ENCODE peak calls at places on chromosomes 12 and 14, in four cellular contexts. One of them, this sample, is unnamed.

GRCh38 chr12:1922075-1922709 is 3.7 kb upstream of the CACNA2D4 start:
- DNase-seq in K562: no peak
- DNase-seq in H1: no peak
- DNase-seq in HCT116: no peak
- DNase-seq in this sample: no peak

GRCh38 chr14:67267929-67268328 is 26.7 kb downstream of the PALS1 start:
- DNase-seq in H1: no peak
- DNase-seq in HCT116: no peak
- DNase-seq in K562: no peak
- DNase-seq in this sample: no peak

GRCh38 chr12:64603183-64603841 is 7.0 kb upstream of the RASSF3 start:
- DNase-seq in K562: no peak
- DNase-seq in H1: no peak
- DNase-seq in HCT116: no peak
- DNase-seq in this sample: no peak

GRCh38 chr12:42885677-42886076 is 296.1 kb upstream of the PRICKLE1 start:
- DNase-seq in H1: no peak
- DNase-seq in K562: no peak
- DNase-seq in HCT116: no peak
- DNase-seq in this sample: no peak

GRCh38 chr14:104113631-104114420 is 24.6 kb upstream of the KIF26A start:
- DNase-seq in HCT116: no peak
- DNase-seq in K562: no peak
- DNase-seq in H1: no peak
- DNase-seq in this sample: no peak

GRCh38 chr12:89995870-89996269 is 287.2 kb upstream of the ATP2B1 start:
- DNase-seq in H1: no peak
- DNase-seq in K562: no peak
- DNase-seq in HCT116: no peak
- DNase-seq in this sample: no peak

GRCh38 chr12:21631367-21631766 is 26.3 kb downstream of the LDHB start:
- DNase-seq in HCT116: no peak
- DNase-seq in H1: no peak
- DNase-seq in K562: no peak
- DNase-seq in this sample: no peak

GRCh38 chr12:16175893-16176292 is 101.6 kb downstream of the SLC15A5 start:
- DNase-seq in HCT116: no peak
- DNase-seq in K562: no peak
- DNase-seq in H1: no peak
- DNase-seq in this sample: no peak

GRCh38 chr12:19550626-19551025 is 111.3 kb downstream of the AEBP2 start:
- DNase-seq in H1: no peak
- DNase-seq in K562: no peak
- DNase-seq in HCT116: no peak
- DNase-seq in this sample: peak; percentile 41

GRCh38 chr12:128729628-128730121 is 94.1 kb downstream of the SLC15A4 start:
- DNase-seq in K562: no peak
- DNase-seq in HCT116: no peak
- DNase-seq in H1: no peak
- DNase-seq in this sample: no peak

GRCh38 chr12:14893471-14894250 is 8.0 kb upstream of the MGP start:
- DNase-seq in H1: no peak
- DNase-seq in HCT116: no peak
- DNase-seq in K562: no peak
- DNase-seq in this sample: no peak

GRCh38 chr12:111454311-111454710 is 48.6 kb downstream of the SH2B3 start:
- DNase-seq in HCT116: no peak
- DNase-seq in K562: no peak
- DNase-seq in H1: no peak
- DNase-seq in this sample: no peak

GRCh38 chr14:21867541-21867940 is 193.9 kb upstream of the OR4E1 start:
- DNase-seq in HCT116: no peak
- DNase-seq in H1: no peak
- DNase-seq in K562: no peak
- DNase-seq in this sample: no peak

GRCh38 chr12:50019524-50019923 is 5.8 kb downstream of the RACGAP1 start:
- DNase-seq in H1: no peak
- DNase-seq in K562: no peak
- DNase-seq in HCT116: no peak
- DNase-seq in this sample: no peak

GRCh38 chr14:97420211-97420610 is 623.0 kb downstream of the VRK1 start:
- DNase-seq in K562: no peak
- DNase-seq in H1: no peak
- DNase-seq in HCT116: no peak
- DNase-seq in this sample: no peak

GRCh38 chr12:116551151-116551550 is 8.0 kb upstream of the MAP1LC3B2 start:
- DNase-seq in K562: no peak
- DNase-seq in HCT116: no peak
- DNase-seq in H1: no peak
- DNase-seq in this sample: no peak

GRCh38 chr12:40992158-40992557 is 196.0 kb upstream of the PDZRN4 start:
- DNase-seq in H1: no peak
- DNase-seq in HCT116: no peak
- DNase-seq in K562: no peak
- DNase-seq in this sample: no peak

GRCh38 chr12:40989785-40990184 is 198.3 kb upstream of the PDZRN4 start:
- DNase-seq in K562: no peak
- DNase-seq in HCT116: no peak
- DNase-seq in H1: no peak
- DNase-seq in this sample: no peak

GRCh38 chr12:40993158-40993557 is 195.0 kb upstream of the PDZRN4 start:
- DNase-seq in K562: no peak
- DNase-seq in HCT116: no peak
- DNase-seq in H1: no peak
- DNase-seq in this sample: no peak

GRCh38 chr12:40996091-40996490 is 192.0 kb upstream of the PDZRN4 start:
- DNase-seq in H1: no peak
- DNase-seq in K562: no peak
- DNase-seq in HCT116: no peak
- DNase-seq in this sample: no peak

DNA sequence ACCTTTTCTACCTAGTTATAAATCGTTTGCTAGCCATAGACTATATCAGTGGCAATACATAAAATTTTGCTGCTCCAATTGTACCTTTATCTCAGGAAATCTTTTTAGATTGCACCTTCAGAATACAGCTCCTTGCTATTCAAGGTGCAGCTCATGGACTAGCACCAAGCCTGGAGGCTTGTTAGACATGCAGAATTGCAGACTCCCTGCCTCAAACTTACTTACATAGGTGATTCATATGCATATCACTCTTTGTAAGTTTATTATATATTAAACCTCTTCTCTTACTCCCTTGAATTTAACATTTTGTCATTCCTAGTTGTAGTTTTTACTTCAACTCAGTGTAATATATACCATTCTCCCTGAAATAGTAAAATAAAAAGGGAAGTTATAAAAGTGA is 195.4 kb upstream of the PDZRN4 start:
- DNase-seq in K562: no peak
- DNase-seq in H1: no peak
- DNase-seq in HCT116: no peak
- DNase-seq in this sample: no peak
- TF ChIP-seq EGR1 in K562: no peak
- TF ChIP-seq EGR1 in H1: no peak
- TF ChIP-seq EGR1 in HCT116: no peak
- TF ChIP-seq EGR1 in this sample: no peak

GRCh38 chr12:58580095-58580494 is 340.2 kb downstream of the LRIG3 start:
- DNase-seq in HCT116: no peak
- DNase-seq in H1: no peak
- DNase-seq in K562: no peak
- DNase-seq in this sample: no peak
- TF ChIP-seq ZNF274 in HCT116: no peak
- TF ChIP-seq ZNF274 in H1: no peak
- TF ChIP-seq ZNF274 in K562: no peak
- TF ChIP-seq ZNF274 in this sample: no peak

DNA sequence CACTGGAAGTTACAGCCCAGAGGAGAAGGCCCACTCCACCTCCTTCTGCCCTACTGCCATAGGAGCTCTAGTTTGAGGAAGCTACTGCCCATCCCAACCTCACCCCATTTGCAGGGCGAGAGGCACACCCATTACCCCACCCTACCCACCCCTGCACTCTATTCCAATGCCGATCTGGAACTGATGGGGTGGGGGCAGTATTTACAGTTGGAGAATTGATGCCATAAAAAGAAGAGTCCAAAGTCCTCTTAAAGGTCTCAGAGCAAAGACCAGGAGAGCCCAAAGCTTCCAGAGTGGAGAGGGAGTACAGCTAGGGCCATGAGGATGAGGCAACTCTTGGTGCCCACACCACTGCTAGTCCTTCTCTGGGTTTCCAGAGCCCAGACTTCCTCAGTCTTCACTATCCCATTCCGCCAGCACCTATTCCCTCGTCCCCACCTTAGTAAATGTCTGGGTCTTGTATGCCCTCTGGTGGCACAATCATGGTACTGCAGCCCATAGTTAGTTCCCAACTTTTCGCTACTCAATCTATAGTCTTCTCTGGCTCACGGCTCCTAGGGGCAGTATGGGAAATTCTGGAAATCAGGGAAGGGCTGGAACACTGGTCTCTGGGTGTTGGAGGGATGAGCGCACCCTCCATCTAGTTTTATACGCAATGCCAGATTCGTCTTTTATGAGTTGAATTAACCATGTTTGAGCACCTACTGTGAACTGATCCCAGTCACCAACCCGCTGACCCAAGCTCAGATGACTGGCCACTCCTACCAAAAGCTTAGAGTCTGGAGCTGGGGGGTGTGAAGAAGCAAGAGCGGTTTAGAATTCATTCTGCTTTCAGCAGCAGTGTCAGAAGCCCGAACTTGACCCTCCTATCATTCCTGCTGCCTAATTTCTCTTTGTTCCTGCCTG is 6.9 kb upstream of the ADCY6 start:
- DNase-seq in H1: no peak
- DNase-seq in HCT116: peak; percentile 77
- DNase-seq in K562: peak; percentile 78
- DNase-seq in this sample: peak; percentile 16
- TF ChIP-seq EGR1 in H1: no peak
- TF ChIP-seq EGR1 in HCT116: no peak
- TF ChIP-seq EGR1 in K562: no peak
- TF ChIP-seq EGR1 in this sample: no peak

GRCh38 chr12:6375269-6376078 is at the start of gene SCNN1A:
- DNase-seq in HCT116: no peak
- DNase-seq in H1: peak; percentile 85
- DNase-seq in K562: no peak
- DNase-seq in this sample: no peak

GRCh38 chr12:6374781-6375150 is 597 bp downstream of the SCNN1A start:
- DNase-seq in HCT116: no peak
- DNase-seq in K562: no peak
- DNase-seq in H1: no peak
- DNase-seq in this sample: no peak

GRCh38 chr12:6377667-6377994 is 2.3 kb upstream of the SCNN1A start:
- DNase-seq in H1: no peak
- DNase-seq in K562: no peak
- DNase-seq in HCT116: no peak
- DNase-seq in this sample: no peak

GRCh38 chr12:6376965-6377666 is 1.8 kb upstream of the SCNN1A start:
- DNase-seq in HCT116: no peak
- DNase-seq in H1: no peak
- DNase-seq in K562: no peak
- DNase-seq in this sample: no peak

DNA sequence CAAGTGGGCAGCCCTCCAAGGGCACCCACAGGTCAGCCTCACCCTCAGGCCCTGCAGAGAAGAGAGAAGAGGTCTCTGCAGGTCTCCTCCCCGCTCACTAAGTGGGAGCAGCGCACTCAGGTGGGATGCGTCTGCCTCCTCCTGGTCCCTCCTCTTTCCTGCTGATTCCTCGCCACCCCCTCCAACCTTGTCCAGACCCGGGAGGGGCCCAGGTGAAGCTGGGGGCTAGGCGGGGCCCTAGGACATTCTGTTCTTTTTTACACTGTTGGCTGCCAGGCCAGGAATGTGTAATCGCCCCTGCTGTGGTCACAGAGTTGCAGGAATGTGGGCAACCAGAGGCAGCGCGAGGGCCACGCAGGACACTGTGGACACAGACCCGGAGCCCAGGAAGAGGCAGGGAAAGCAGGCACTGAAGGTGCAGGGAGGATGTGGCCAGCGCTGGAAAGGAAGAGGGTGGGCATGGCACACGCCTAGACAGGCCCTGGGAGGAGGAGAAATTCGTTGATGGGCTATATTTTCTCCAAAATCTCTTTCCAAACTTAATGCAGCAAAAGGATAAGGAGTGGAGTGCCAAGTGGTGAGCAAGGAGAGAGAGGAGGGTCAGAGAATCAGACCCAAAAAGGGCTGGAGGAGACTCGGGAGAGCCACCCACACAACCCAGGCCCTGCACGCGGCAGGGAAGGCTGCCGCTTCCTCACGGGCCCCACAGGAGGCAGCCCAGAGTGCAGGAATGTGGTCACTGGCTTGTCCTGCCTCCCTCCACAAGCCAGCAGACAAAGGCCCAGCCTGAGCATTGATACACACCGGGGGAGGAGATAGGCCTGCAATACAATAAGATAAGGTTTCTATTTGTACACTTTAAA is 947 bp upstream of the SCNN1A start:
- DNase-seq in K562: peak; percentile 39
- DNase-seq in H1: peak; percentile 54
- DNase-seq in HCT116: no peak
- DNase-seq in this sample: no peak
- TF ChIP-seq ZNF274 in K562: no peak
- TF ChIP-seq ZNF274 in H1: no peak
- TF ChIP-seq ZNF274 in HCT116: no peak
- TF ChIP-seq ZNF274 in this sample: no peak

DNA sequence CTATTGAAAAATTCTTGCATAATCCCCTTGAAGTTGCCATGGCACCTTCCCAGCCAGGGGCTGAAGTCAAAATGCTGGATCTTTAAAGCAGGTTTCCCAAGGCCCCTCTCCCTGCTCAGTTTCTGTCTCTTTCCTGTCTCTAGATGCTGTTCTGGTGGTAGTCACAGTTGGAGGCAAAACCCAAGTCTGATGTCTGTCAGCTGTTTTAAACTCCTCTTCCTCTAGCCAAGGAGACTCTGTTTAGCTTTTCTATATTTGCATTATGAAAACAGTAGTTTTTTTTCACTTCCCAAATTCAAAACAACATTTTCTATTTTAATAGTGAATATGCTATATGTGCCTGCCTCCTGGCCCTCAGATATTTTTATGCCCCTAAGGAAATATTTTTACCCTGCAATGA is 129.6 kb downstream of the SMOC1 start:
- DNase-seq in H1: no peak
- DNase-seq in HCT116: no peak
- DNase-seq in K562: no peak
- DNase-seq in this sample: no peak
- TF ChIP-seq EGR1 in H1: no peak
- TF ChIP-seq EGR1 in HCT116: no peak
- TF ChIP-seq EGR1 in K562: no peak
- TF ChIP-seq EGR1 in this sample: no peak